ENCODE peak calls at places on chromosomes 16 and 17, in four cellular contexts. One of them, this sample, is unnamed.

GRCh38 chr16:27286446-27286845 is 17.9 kb upstream of the NSMCE1 start:
- DNase-seq in posterior cingulate gyrus: no peak
- DNase-seq in stromal cell of bone marrow: peak; percentile 90
- DNase-seq in upper lobe of right lung: no peak
- DNase-seq in this sample: no peak

GRCh38 chr16:3650631-3651265 is 3.7 kb upstream of the DNASE1 start:
- DNase-seq in upper lobe of right lung: peak; percentile 30
- DNase-seq in stromal cell of bone marrow: no peak
- DNase-seq in posterior cingulate gyrus: no peak
- DNase-seq in this sample: no peak

GRCh38 chr17:82384730-82385429 is 13.3 kb downstream of the UTS2R start:
- DNase-seq in upper lobe of right lung: peak; percentile 79
- DNase-seq in posterior cingulate gyrus: no peak
- DNase-seq in stromal cell of bone marrow: peak; percentile 28
- DNase-seq in this sample: no peak

GRCh38 chr16:9419161-9419560 is 327.7 kb downstream of the HAPSTR1 start:
- DNase-seq in stromal cell of bone marrow: no peak
- DNase-seq in posterior cingulate gyrus: no peak
- DNase-seq in upper lobe of right lung: no peak
- DNase-seq in this sample: no peak

GRCh38 chr17:77098884-77099545 is 41.8 kb upstream of the SEC14L1 start:
- DNase-seq in upper lobe of right lung: no peak
- DNase-seq in posterior cingulate gyrus: peak; percentile 71
- DNase-seq in stromal cell of bone marrow: peak; percentile 82
- DNase-seq in this sample: no peak

GRCh38 chr16:9578459-9578858 is 487.0 kb downstream of the HAPSTR1 start:
- DNase-seq in posterior cingulate gyrus: no peak
- DNase-seq in stromal cell of bone marrow: no peak
- DNase-seq in upper lobe of right lung: no peak
- DNase-seq in this sample: no peak

GRCh38 chr17:57305918-57306317 is 49.6 kb downstream of the MSI2 start:
- DNase-seq in stromal cell of bone marrow: no peak
- DNase-seq in posterior cingulate gyrus: no peak
- DNase-seq in upper lobe of right lung: no peak
- DNase-seq in this sample: no peak

GRCh38 chr16:28120754-28121153 is 57.2 kb upstream of the GSG1L start:
- DNase-seq in stromal cell of bone marrow: no peak
- DNase-seq in upper lobe of right lung: no peak
- DNase-seq in posterior cingulate gyrus: no peak
- DNase-seq in this sample: no peak

GRCh38 chr17:2418572-2418971 is 17.7 kb upstream of the MNT start:
- DNase-seq in stromal cell of bone marrow: no peak
- DNase-seq in upper lobe of right lung: peak; percentile 45
- DNase-seq in posterior cingulate gyrus: no peak
- DNase-seq in this sample: peak; percentile 13

GRCh38 chr16:80175011-80175410 is 365.8 kb upstream of the DYNLRB2 start:
- DNase-seq in stromal cell of bone marrow: no peak
- DNase-seq in posterior cingulate gyrus: no peak
- DNase-seq in upper lobe of right lung: no peak
- DNase-seq in this sample: no peak

GRCh38 chr17:2400474-2400866 is 390 bp downstream of the MNT start:
- DNase-seq in upper lobe of right lung: peak; percentile 89
- DNase-seq in stromal cell of bone marrow: no peak
- DNase-seq in posterior cingulate gyrus: peak; percentile 45
- DNase-seq in this sample: no peak

GRCh38 chr17:42288985-42289862 is 926 bp downstream of the STAT5A start:
- DNase-seq in posterior cingulate gyrus: no peak
- DNase-seq in upper lobe of right lung: peak; percentile 74
- DNase-seq in stromal cell of bone marrow: no peak
- DNase-seq in this sample: no peak

GRCh38 chr16:12661656-12662172 is 142.0 kb downstream of the CPPED1 start:
- DNase-seq in stromal cell of bone marrow: no peak
- DNase-seq in posterior cingulate gyrus: no peak
- DNase-seq in upper lobe of right lung: no peak
- DNase-seq in this sample: no peak

GRCh38 chr17:14211778-14212177 is 24.9 kb downstream of the CDRT15 start:
- DNase-seq in stromal cell of bone marrow: no peak
- DNase-seq in posterior cingulate gyrus: peak; percentile 15
- DNase-seq in upper lobe of right lung: peak; percentile 72
- DNase-seq in this sample: no peak

GRCh38 chr17:8492121-8492520 is 56.4 kb downstream of the NDEL1 start:
- DNase-seq in stromal cell of bone marrow: no peak
- DNase-seq in posterior cingulate gyrus: no peak
- DNase-seq in upper lobe of right lung: peak; percentile 48
- DNase-seq in this sample: no peak

GRCh38 chr17:17305282-17305801 is 2.2 kb downstream of the NT5M start:
- DNase-seq in posterior cingulate gyrus: no peak
- DNase-seq in stromal cell of bone marrow: no peak
- DNase-seq in upper lobe of right lung: no peak
- DNase-seq in this sample: no peak

GRCh38 chr16:20910781-20911321 is 10.3 kb downstream of the LYRM1 start:
- DNase-seq in upper lobe of right lung: no peak
- DNase-seq in stromal cell of bone marrow: peak; percentile 95
- DNase-seq in posterior cingulate gyrus: no peak
- DNase-seq in this sample: no peak

GRCh38 chr17:45160505-45161287 is 979 bp upstream of the HEXIM2 start:
- DNase-seq in posterior cingulate gyrus: peak; percentile 63
- DNase-seq in stromal cell of bone marrow: no peak
- DNase-seq in upper lobe of right lung: peak; percentile 88
- DNase-seq in this sample: peak; percentile 67

GRCh38 chr16:82748026-82748425 is 121.3 kb downstream of the CDH13 start:
- DNase-seq in posterior cingulate gyrus: no peak
- DNase-seq in upper lobe of right lung: no peak
- DNase-seq in stromal cell of bone marrow: peak; percentile 83
- DNase-seq in this sample: no peak

GRCh38 chr17:10316986-10317834 is 55.6 kb downstream of the MYH13 start:
- DNase-seq in posterior cingulate gyrus: peak; percentile 73
- DNase-seq in stromal cell of bone marrow: peak; percentile 25
- DNase-seq in upper lobe of right lung: peak; percentile 84
- DNase-seq in this sample: no peak

GRCh38 chr17:34010534-34010933 is 244.6 kb upstream of the CCL2 start:
- DNase-seq in upper lobe of right lung: no peak
- DNase-seq in posterior cingulate gyrus: no peak
- DNase-seq in stromal cell of bone marrow: no peak
- DNase-seq in this sample: no peak

GRCh38 chr17:75820411-75821080 is 23.7 kb downstream of the UNC13D start:
- DNase-seq in posterior cingulate gyrus: no peak
- DNase-seq in upper lobe of right lung: no peak
- DNase-seq in stromal cell of bone marrow: no peak
- DNase-seq in this sample: no peak

GRCh38 chr17:69518951-69519350 is 104.5 kb downstream of the MAP2K6 start:
- DNase-seq in upper lobe of right lung: no peak
- DNase-seq in stromal cell of bone marrow: no peak
- DNase-seq in posterior cingulate gyrus: no peak
- DNase-seq in this sample: no peak

GRCh38 chr16:59201821-59202220 is 467.7 kb upstream of the GOT2 start:
- DNase-seq in posterior cingulate gyrus: no peak
- DNase-seq in upper lobe of right lung: no peak
- DNase-seq in stromal cell of bone marrow: no peak
- DNase-seq in this sample: no peak

GRCh38 chr17:14052886-14053615 is 16.3 kb upstream of the COX10 start:
- DNase-seq in posterior cingulate gyrus: no peak
- DNase-seq in stromal cell of bone marrow: no peak
- DNase-seq in upper lobe of right lung: no peak
- DNase-seq in this sample: no peak

GRCh38 chr17:82677353-82677925 is 21.1 kb downstream of the RAB40B start:
- DNase-seq in upper lobe of right lung: no peak
- DNase-seq in posterior cingulate gyrus: no peak
- DNase-seq in stromal cell of bone marrow: no peak
- DNase-seq in this sample: no peak

GRCh38 chr17:40819528-40820125 is 2.8 kb downstream of the KRT10 start:
- DNase-seq in posterior cingulate gyrus: no peak
- DNase-seq in stromal cell of bone marrow: no peak
- DNase-seq in upper lobe of right lung: no peak
- DNase-seq in this sample: no peak

GRCh38 chr17:17067277-17067676 is 25.0 kb downstream of the MPRIP start:
- DNase-seq in posterior cingulate gyrus: no peak
- DNase-seq in upper lobe of right lung: peak; percentile 11
- DNase-seq in stromal cell of bone marrow: no peak
- DNase-seq in this sample: no peak